ENCODE peak calls at places on chromosome 2, in five cellular contexts. Q is CD8-positive, alpha-beta T cell; L is fibroblast of mammary gland; P is glutamatergic neuron; R is AG10803. K is an unnamed sample.

GRCh38 chr2:237482485-237482884 is 4.6 kb upstream of the MLPH start:
- DNase-seq in Q (no peak), L (peak), P (no peak), R (peak), K (no peak)

GRCh38 chr2:63692002-63692606 is 103.3 kb downstream of the MDH1 start:
- DNase-seq in Q (no peak), L (peak), P (no peak), R (peak), K (no peak)

GRCh38 chr2:7792031-7792651 is 874.9 kb downstream of the RNF144A start:
- DNase-seq in Q (no peak), L (no peak), P (no peak), R (no peak), K (no peak)

GRCh38 chr2:84077504-84077903 is 381.6 kb downstream of the SUCLG1 start:
- DNase-seq in Q (no peak), L (peak), P (peak), R (peak), K (no peak)

GRCh38 chr2:176039375-176039774 is 37.3 kb upstream of the LNPK start:
- DNase-seq in Q (no peak), L (no peak), P (no peak), R (no peak), K (no peak)

GRCh38 chr2:187959821-187960220 is 331.9 kb upstream of the GULP1 start:
- DNase-seq in Q (no peak), L (peak), P (no peak), R (no peak), K (no peak)

GRCh38 chr2:3282056-3282998 is 95.3 kb downstream of the EIPR1 start:
- DNase-seq in Q (no peak), L (peak), P (no peak), R (peak), K (no peak)

GRCh38 chr2:32963941-32964340 is 17.2 kb downstream of the LTBP1 start:
- DNase-seq in Q (no peak), L (peak), P (no peak), R (peak), K (no peak)

GRCh38 chr2:176100547-176101140 is 1.0 kb downstream of the HOXD12 start:
- DNase-seq in Q (no peak), L (no peak), P (no peak), R (no peak), K (no peak)

GRCh38 chr2:158497486-158497885 is 40.7 kb downstream of the PKP4 start:
- DNase-seq in Q (no peak), L (peak), P (no peak), R (no peak), K (no peak)

GRCh38 chr2:74387346-74387745 is 7.2 kb upstream of the DCTN1 start:
- DNase-seq in Q (no peak), L (peak), P (no peak), R (peak), K (no peak)

GRCh38 chr2:152050915-152051314 is 47.9 kb downstream of the CACNB4 start:
- DNase-seq in Q (no peak), L (no peak), P (no peak), R (no peak), K (no peak)

GRCh38 chr2:207122914-207123744 is 42.6 kb downstream of the KLF7 start:
- DNase-seq in Q (no peak), L (no peak), P (no peak), R (peak), K (no peak)

GRCh38 chr2:14633031-14633430 is 514 bp downstream of the LRATD1 start:
- DNase-seq in Q (no peak), L (no peak), P (no peak), R (no peak), K (no peak)
- TF ChIP-seq CTCF in Q (no peak), L (no peak), P (no peak), R (no peak), K (no peak)

GRCh38 chr2:15363734-15364133 is 197.4 kb downstream of the NBAS start:
- DNase-seq in Q (no peak), L (no peak), P (no peak), R (no peak), K (no peak)
- TF ChIP-seq CTCF in Q (no peak), L (no peak), P (no peak), R (no peak), K (no peak)

GRCh38 chr2:45583989-45584388 is 27.1 kb downstream of the SRBD1 start:
- DNase-seq in Q (no peak), L (no peak), P (no peak), R (no peak), K (no peak)

GRCh38 chr2:45582522-45582921 is 28.5 kb downstream of the SRBD1 start:
- DNase-seq in Q (no peak), L (no peak), P (no peak), R (no peak), K (no peak)

GRCh38 chr2:45586600-45586999 is 24.5 kb downstream of the SRBD1 start:
- DNase-seq in Q (no peak), L (no peak), P (no peak), R (no peak), K (no peak)

GRCh38 chr2:45588158-45588829 is 22.8 kb downstream of the SRBD1 start:
- DNase-seq in Q (no peak), L (no peak), P (no peak), R (no peak), K (no peak)

GRCh38 chr2:45585267-45585861 is 25.7 kb downstream of the SRBD1 start:
- DNase-seq in Q (no peak), L (peak), P (no peak), R (peak), K (no peak)
- TF ChIP-seq CTCF in Q (peak), L (peak), P (peak), R (peak), K (peak)

GRCh38 chr2:196448680-196449079 is 190.8 kb upstream of the CCDC150 start:
- DNase-seq in Q (no peak), L (no peak), P (no peak), R (no peak), K (no peak)

GRCh38 chr2:196452758-196453157 is 186.8 kb upstream of the CCDC150 start:
- DNase-seq in Q (no peak), L (no peak), P (no peak), R (no peak), K (no peak)

GRCh38 chr2:196454492-196454891 is 185.0 kb upstream of the CCDC150 start:
- DNase-seq in Q (no peak), L (no peak), P (no peak), R (no peak), K (no peak)

GRCh38 chr2:196449083-196449482 is 190.4 kb upstream of the CCDC150 start:
- DNase-seq in Q (no peak), L (no peak), P (no peak), R (no peak), K (no peak)

DNA sequence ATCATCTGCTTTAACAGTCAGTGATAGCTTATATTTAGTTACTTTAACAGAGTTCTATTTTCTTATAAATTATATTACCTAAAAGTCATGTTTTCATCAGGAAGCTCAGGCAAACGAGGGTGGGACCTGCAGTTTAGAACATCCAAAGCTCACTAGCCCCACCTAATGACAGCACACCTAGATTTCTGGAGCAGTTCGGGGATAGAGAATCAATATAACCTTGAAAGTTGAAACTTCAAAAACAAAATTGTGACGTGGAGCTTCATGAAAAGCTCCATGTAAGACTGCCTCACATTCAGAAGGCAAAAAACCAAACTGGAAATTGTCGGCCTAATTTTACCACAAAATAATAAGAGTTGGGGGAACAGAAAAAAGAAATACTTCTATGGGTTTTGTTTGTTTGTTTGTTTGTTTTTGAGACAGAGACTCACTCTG is 185.9 kb upstream of the CCDC150 start:
- DNase-seq in Q (no peak), L (peak), P (no peak), R (peak), K (no peak)
- TF ChIP-seq CTCF in Q (no peak), L (peak), P (peak), R (peak), K (no peak)

GRCh38 chr2:240045098-240045497 is 8.2 kb downstream of the OR6B3 start:
- DNase-seq in Q (no peak), L (no peak), P (no peak), R (no peak), K (no peak)
- TF ChIP-seq CTCF in Q (no peak), L (no peak), P (no peak), R (no peak), K (no peak)

DNA sequence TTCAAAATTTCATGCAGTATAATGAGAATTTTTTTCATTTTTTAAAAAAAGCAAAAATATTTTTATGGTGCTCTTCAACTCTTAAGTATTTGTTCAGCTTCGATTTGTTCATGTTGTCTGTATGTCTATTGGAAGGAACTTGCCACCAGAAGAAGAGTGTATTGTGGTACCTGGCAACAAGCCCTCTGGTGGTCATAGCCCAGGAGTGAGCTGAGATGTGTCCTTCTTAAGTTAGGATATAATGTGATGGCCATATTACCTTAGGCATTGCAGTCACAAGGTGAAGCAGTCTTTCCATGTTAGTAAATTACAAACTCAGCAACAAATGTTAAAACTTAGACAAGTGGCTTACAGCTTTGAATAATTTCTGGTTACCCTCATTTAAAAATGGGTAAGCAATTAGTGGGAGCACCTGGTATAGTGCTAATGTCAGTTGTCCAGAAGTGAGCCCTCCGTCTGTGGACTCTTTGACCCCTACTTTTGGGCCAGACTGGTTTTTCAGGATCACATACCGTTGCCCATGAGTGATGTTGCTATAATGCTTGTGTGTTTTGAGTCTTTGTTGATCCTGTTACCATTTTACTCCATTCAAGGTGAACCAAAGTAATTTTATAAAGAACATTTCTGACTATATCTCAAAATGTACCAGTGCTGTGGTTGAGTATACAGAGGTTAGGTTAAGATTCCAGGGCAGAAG is 57.4 kb downstream of the MYO1B start:
- DNase-seq in Q (no peak), L (peak), P (no peak), R (no peak), K (no peak)
- TF ChIP-seq CTCF in Q (no peak), L (peak), P (no peak), R (peak), K (no peak)

DNA sequence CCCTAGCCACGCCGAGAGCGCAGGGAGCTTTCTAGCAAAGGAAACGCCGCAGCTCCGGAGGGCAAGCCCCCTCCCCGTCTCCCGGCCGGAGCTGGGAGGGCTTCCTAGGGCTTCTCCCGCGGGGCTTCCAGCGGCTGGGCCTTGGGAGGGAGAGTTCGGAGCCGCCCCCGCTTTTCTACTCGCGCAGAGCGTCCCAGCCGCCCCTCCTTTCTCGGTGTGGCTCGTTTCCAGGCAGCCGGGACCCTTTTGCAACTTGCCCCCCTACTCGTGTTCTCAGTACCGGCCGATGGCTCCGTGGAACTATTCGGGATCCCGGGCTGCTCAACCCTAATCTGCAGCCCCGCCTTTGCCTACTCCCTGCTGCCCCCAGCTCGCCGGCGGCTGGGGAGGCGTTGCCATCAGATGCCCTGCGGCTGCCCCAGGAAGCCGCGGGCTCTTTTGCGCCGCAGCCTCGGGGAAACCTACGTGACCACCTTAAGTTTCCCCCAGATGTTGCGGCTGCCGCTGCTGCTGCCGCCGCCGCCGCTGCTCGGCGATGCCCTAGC is 1.5 kb upstream of the NR4A2 start:
- DNase-seq in Q (peak), L (peak), P (peak), R (peak), K (peak)
- TF ChIP-seq CTCF in Q (no peak), L (no peak), P (no peak), R (no peak), K (no peak)

GRCh38 chr2:86825728-86826386 is 35.1 kb upstream of the CD8A start:
- DNase-seq in Q (peak), L (no peak), P (no peak), R (no peak), K (peak)
- TF ChIP-seq CTCF in Q (no peak), L (no peak), P (no peak), R (no peak), K (no peak)

DNA sequence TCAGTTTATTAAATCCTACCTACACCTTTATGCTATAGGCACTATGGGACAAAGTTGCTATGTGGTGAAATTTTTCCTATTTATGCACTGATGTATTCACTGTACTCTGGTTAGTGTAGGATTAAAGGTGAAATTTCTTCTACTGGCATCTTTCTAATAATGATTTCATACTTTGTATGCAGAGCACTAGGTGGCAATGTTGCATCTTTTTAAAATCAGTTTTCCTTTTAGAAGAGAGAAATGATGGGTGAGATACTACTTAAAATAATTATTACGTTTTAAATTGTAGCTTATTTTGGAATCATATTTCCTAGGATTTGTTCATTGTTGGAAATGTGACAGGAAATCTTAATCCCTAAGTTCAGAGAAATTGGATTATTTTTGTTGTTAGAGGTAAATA is 150.9 kb downstream of the CD8B2 start:
- DNase-seq in Q (no peak), L (peak), P (no peak), R (peak), K (no peak)
- TF ChIP-seq CTCF in Q (no peak), L (peak), P (peak), R (peak), K (no peak)

GRCh38 chr2:225270861-225271260 is 128.6 kb upstream of the NYAP2 start:
- DNase-seq in Q (no peak), L (peak), P (no peak), R (peak), K (no peak)
- TF ChIP-seq CTCF in Q (no peak), L (peak), P (no peak), R (no peak), K (no peak)